ENCODE peak calls at places on chromosomes 7 and 10, in four cellular contexts. C, I, Z and A are unnamed samples.

GRCh38 chr10:61452655-61453641 is at the start of gene TMEM26:
- DNase-seq in C (no peak), I (no peak), Z (peak; percentile 15), A (peak; percentile 75)

GRCh38 chr10:84291389-84291788 is 37.0 kb upstream of the CCSER2 start:
- DNase-seq in C (no peak), I (no peak), Z (peak; percentile 18), A (no peak)

GRCh38 chr7:105480931-105481330 is 41.1 kb downstream of the PUS7 start:
- DNase-seq in C (no peak), I (no peak), Z (no peak), A (no peak)

GRCh38 chr7:137874390-137874789 is 27.6 kb upstream of the DGKI start:
- DNase-seq in C (no peak), I (no peak), Z (no peak), A (no peak)

GRCh38 chr10:129768437-129769355 is 195.4 kb downstream of the EBF3 start:
- DNase-seq in C (no peak), I (no peak), Z (no peak), A (peak; percentile 19)

GRCh38 chr10:128852449-128852848 is 614.6 kb upstream of the MGMT start:
- DNase-seq in C (no peak), I (no peak), Z (no peak), A (no peak)

GRCh38 chr10:126109893-126110292 is 213.5 kb downstream of the FANK1 start:
- DNase-seq in C (no peak), I (no peak), Z (no peak), A (no peak)

GRCh38 chr7:13988011-13988410 is 1.5 kb downstream of the ETV1 start:
- DNase-seq in C (peak; percentile 26), I (no peak), Z (no peak), A (peak; percentile 73)

GRCh38 chr7:97004931-97005763 is at the start of gene DLX6:
- DNase-seq in C (peak; percentile 98), I (no peak), Z (no peak), A (peak; percentile 100)

GRCh38 chr7:94395141-94396041 is 696 bp downstream of the COL1A2 start:
- DNase-seq in C (peak; percentile 37), I (no peak), Z (peak; percentile 68), A (peak; percentile 92)

GRCh38 chr10:78746178-78746763 is 322.5 kb upstream of the ZMIZ1 start:
- DNase-seq in C (no peak), I (no peak), Z (no peak), A (peak; percentile 6)